ENCODE peak calls at places on chromosome 17, in seven cellular contexts. B is NCI-H1105; Q is tibial artery; H is HT1080; J is activated CD4-positive, CD25-positive, alpha-beta regulatory T cell treated with anti-CD3 and anti-CD28 coated beads, Interleukin-2, amount 50 U/mL, for 72 hours; Z is aorta; M is activated naive CD4-positive, alpha-beta T cell treated with anti-CD3 and anti-CD28 coated beads for 36 hours. D is an unnamed sample.
A peak's percentile ranks its signal among the peaks of the same experiment; 100 is the strongest.

GRCh38 chr17:51860934-51861561 is 297.5 kb downstream of the CA10 start:
- DNase-seq in B (no peak), Q (no peak), H (peak; percentile 17), J (no peak), Z (no peak), M (peak; percentile 38), D (no peak)

GRCh38 chr17:28902819-28903545 is at the start of gene DHRS13:
- DNase-seq in B (peak; percentile 87), Q (peak; percentile 74), H (peak; percentile 91), J (peak; percentile 97), Z (peak; percentile 90), M (peak; percentile 93), D (peak; percentile 81)

GRCh38 chr17:28494445-28495188 is 11.5 kb upstream of the FOXN1 start:
- DNase-seq in B (peak; percentile 48), Q (peak; percentile 46), H (peak; percentile 66), J (peak; percentile 83), Z (peak; percentile 82), M (peak; percentile 89), D (no peak)

GRCh38 chr17:57945999-57946797 is 9.0 kb downstream of the CUEDC1 start:
- DNase-seq in B (no peak), Q (no peak), H (no peak), J (no peak), Z (no peak), M (no peak), D (no peak)

GRCh38 chr17:67055811-67056745 is 11.7 kb downstream of the CACNG1 start:
- DNase-seq in B (no peak), Q (no peak), H (no peak), J (no peak), Z (no peak), M (no peak), D (no peak)

GRCh38 chr17:7293821-7294613 is 422 bp downstream of the YBX2 start:
- DNase-seq in B (peak; percentile 63), Q (no peak), H (no peak), J (no peak), Z (no peak), M (no peak), D (no peak)

GRCh38 chr17:18093616-18094408 is 6.1 kb downstream of the DRG2 start:
- DNase-seq in B (no peak), Q (peak; percentile 40), H (peak; percentile 58), J (no peak), Z (peak; percentile 62), M (peak; percentile 43), D (peak; percentile 8)

GRCh38 chr17:77011173-77012011 is 129.4 kb upstream of the SEC14L1 start:
- DNase-seq in B (peak; percentile 4), Q (no peak), H (peak; percentile 33), J (no peak), Z (no peak), M (peak; percentile 79), D (no peak)